ENCODE peak calls at places on chromosomes 16 and 17, in nine cellular contexts. Y is OCI-LY7, Z is upper lobe of right lung, N is esophagus muscularis mucosa, U is endothelial cell, Q is adrenal gland, R is lower leg skin, E is endothelial cell of umbilical vein, C is A549. T is an unnamed sample.

GRCh38 chr16:82660966-82661365 is 34.2 kb downstream of the CDH13 start:
- DNase-seq in Y (no peak), Z (no peak), N (no peak), U (no peak), Q (no peak), R (no peak), E (no peak), C (no peak), T (no peak)

GRCh38 chr16:26569793-26570192 is 496.9 kb upstream of the C16orf82 start:
- DNase-seq in Y (peak; percentile 46), Z (no peak), N (no peak), U (peak; percentile 11), Q (peak; percentile 4), R (no peak), E (no peak), C (no peak), T (no peak)

GRCh38 chr16:57803413-57803990 is 1.2 kb upstream of the KIFC3 start:
- DNase-seq in Y (no peak), Z (no peak), N (no peak), U (no peak), Q (no peak), R (no peak), E (no peak), C (no peak), T (no peak)

GRCh38 chr16:80824623-80825364 is 20.4 kb upstream of the CDYL2 start:
- DNase-seq in Y (peak; percentile 63), Z (no peak), N (no peak), U (peak; percentile 25), Q (peak; percentile 62), R (no peak), E (peak; percentile 79), C (peak; percentile 36), T (no peak)

GRCh38 chr17:67492824-67493490 is 115.9 kb downstream of the PITPNC1 start:
- DNase-seq in Y (no peak), Z (no peak), N (no peak), U (no peak), Q (no peak), R (no peak), E (no peak), C (no peak), T (no peak)

GRCh38 chr16:20385844-20386832 is 18.4 kb downstream of the PDILT start:
- DNase-seq in Y (peak; percentile 58), Z (peak; percentile 72), N (no peak), U (peak; percentile 71), Q (peak; percentile 69), R (peak; percentile 21), E (peak; percentile 40), C (peak; percentile 65), T (peak; percentile 52)

GRCh38 chr16:52256310-52257078 is 290.4 kb downstream of the TOX3 start:
- DNase-seq in Y (no peak), Z (no peak), N (no peak), U (no peak), Q (no peak), R (no peak), E (no peak), C (no peak), T (no peak)

GRCh38 chr17:78409191-78409621 is 30.8 kb downstream of the PGS1 start:
- DNase-seq in Y (no peak), Z (peak; percentile 83), N (no peak), U (no peak), Q (no peak), R (no peak), E (no peak), C (no peak), T (no peak)

GRCh38 chr17:2056221-2057129 is 1.6 kb downstream of the HIC1 start:
- DNase-seq in Y (no peak), Z (no peak), N (peak; percentile 91), U (peak; percentile 28), Q (no peak), R (no peak), E (peak; percentile 37), C (no peak), T (no peak)

GRCh38 chr17:673200-673681 is 41.4 kb downstream of the VPS53 start:
- DNase-seq in Y (no peak), Z (peak; percentile 65), N (no peak), U (no peak), Q (no peak), R (no peak), E (no peak), C (no peak), T (no peak)

GRCh38 chr17:28575126-28575795 is 1.4 kb downstream of the ALDOC start:
- DNase-seq in Y (no peak), Z (no peak), N (no peak), U (no peak), Q (no peak), R (no peak), E (no peak), C (no peak), T (no peak)

GRCh38 chr16:24729967-24730815 is 740 bp downstream of the TNRC6A start:
- DNase-seq in Y (peak; percentile 21), Z (peak; percentile 74), N (no peak), U (peak; percentile 30), Q (peak; percentile 35), R (peak; percentile 26), E (peak; percentile 45), C (peak; percentile 44), T (no peak)

GRCh38 chr16:27243725-27244362 is 24.7 kb downstream of the NSMCE1 start:
- DNase-seq in Y (no peak), Z (peak; percentile 39), N (no peak), U (no peak), Q (no peak), R (no peak), E (no peak), C (no peak), T (no peak)

GRCh38 chr16:59060212-59060611 is 326.1 kb upstream of the GOT2 start:
- DNase-seq in Y (no peak), Z (no peak), N (no peak), U (no peak), Q (no peak), R (no peak), E (no peak), C (no peak), T (no peak)

GRCh38 chr17:45129940-45130639 is 2.2 kb downstream of the PLCD3 start:
- DNase-seq in Y (no peak), Z (no peak), N (no peak), U (no peak), Q (peak; percentile 77), R (no peak), E (no peak), C (no peak), T (no peak)

GRCh38 chr16:89990799-89991198 is 28.5 kb downstream of the DBNDD1 start:
- DNase-seq in Y (no peak), Z (no peak), N (no peak), U (no peak), Q (no peak), R (no peak), E (no peak), C (no peak), T (no peak)

GRCh38 chr16:68910051-68910450 is 66.7 kb downstream of the TANGO6 start:
- DNase-seq in Y (no peak), Z (no peak), N (no peak), U (no peak), Q (no peak), R (no peak), E (no peak), C (no peak), T (no peak)

GRCh38 chr16:14351647-14352046 is 278.4 kb downstream of the PARN start:
- DNase-seq in Y (no peak), Z (no peak), N (no peak), U (no peak), Q (no peak), R (no peak), E (no peak), C (no peak), T (no peak)

GRCh38 chr17:17983376-17983775 is 10.7 kb downstream of the DRC3 start:
- DNase-seq in Y (no peak), Z (peak; percentile 47), N (no peak), U (no peak), Q (no peak), R (no peak), E (no peak), C (no peak), T (no peak)

GRCh38 chr16:46875243-46875642 is 8.9 kb upstream of the GPT2 start:
- DNase-seq in Y (no peak), Z (no peak), N (no peak), U (no peak), Q (no peak), R (no peak), E (no peak), C (no peak), T (no peak)

GRCh38 chr16:23679274-23679985 is 741 bp downstream of the PLK1 start:
- DNase-seq in Y (peak; percentile 49), Z (no peak), N (no peak), U (no peak), Q (peak; percentile 13), R (no peak), E (peak; percentile 48), C (peak; percentile 80), T (peak; percentile 57)

GRCh38 chr16:16141784-16142396 is 81.4 kb downstream of the ABCC6 start:
- DNase-seq in Y (no peak), Z (no peak), N (no peak), U (no peak), Q (no peak), R (no peak), E (no peak), C (no peak), T (no peak)

DNA sequence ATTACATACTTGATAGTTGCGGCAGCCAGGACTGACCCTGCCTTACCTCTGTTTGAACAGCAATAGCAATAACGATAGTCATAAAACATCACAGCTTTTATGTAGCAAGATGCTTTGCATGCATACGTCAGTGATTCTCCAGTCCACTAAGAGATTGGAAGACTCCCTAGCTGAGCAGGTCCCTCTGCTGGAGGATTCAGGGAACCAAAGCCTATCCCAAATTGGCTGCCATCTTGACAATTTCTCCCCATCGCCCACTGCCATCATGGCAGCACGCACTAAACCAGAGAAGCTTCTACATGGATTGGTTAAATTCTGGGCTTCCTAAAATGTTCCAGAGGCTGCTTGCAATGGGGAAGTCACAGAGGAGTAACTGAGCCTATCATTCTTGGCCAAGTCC is 360.6 kb upstream of the XYLT1 start:
- DNase-seq in Y (no peak), Z (no peak), N (no peak), U (peak; percentile 4), Q (no peak), R (no peak), E (no peak), C (no peak), T (no peak)
- TF ChIP-seq CTCF in Y (no peak), Z (no peak), N (no peak), U (no peak), Q (no peak), R (no peak), E (no peak), C (no peak), T (no peak)

GRCh38 chr17:44070455-44071197 is at the start of gene G6PC3:
- DNase-seq in Y (peak; percentile 89), Z (peak; percentile 96), N (peak; percentile 97), U (peak; percentile 95), Q (peak; percentile 97), R (peak; percentile 93), E (peak; percentile 98), C (peak; percentile 100), T (peak; percentile 87)
- TF ChIP-seq CTCF in Y (no peak), Z (peak; percentile 19), N (peak; percentile 23), U (no peak), Q (no peak), R (no peak), E (no peak), C (no peak), T (no peak)

GRCh38 chr16:10808850-10809249 is 9.7 kb downstream of the TVP23A start:
- DNase-seq in Y (peak; percentile 59), Z (no peak), N (no peak), U (no peak), Q (no peak), R (no peak), E (no peak), C (no peak), T (no peak)
- TF ChIP-seq CTCF in Y (peak; percentile 24), Z (no peak), N (no peak), U (no peak), Q (no peak), R (no peak), E (no peak), C (no peak), T (no peak)

GRCh38 chr17:82033359-82034085 is 2.0 kb downstream of the RAC3 start:
- DNase-seq in Y (no peak), Z (no peak), N (no peak), U (no peak), Q (no peak), R (no peak), E (no peak), C (no peak), T (no peak)
- TF ChIP-seq CTCF in Y (no peak), Z (no peak), N (no peak), U (no peak), Q (no peak), R (no peak), E (no peak), C (no peak), T (no peak)

T was measured in CD14-positive monocyte.